ENCODE peak calls at places on chromosomes 1 and 21, in eight cellular contexts. P is PC-3; V is left lobe of liver; W is anterior cingulate cortex; J is CD4-positive, CD25-positive, alpha-beta regulatory T cell; Z is activated CD4-positive, CD25-positive, alpha-beta regulatory T cell; S is germinal center; R is NCI-H526 treated with DMSO at 0.1 percent for 48 hours. L is an unnamed sample.

GRCh38 chr1:12232221-12232620 is 2.4 kb downstream of the VPS13D start:
- DNase-seq in P (peak), V (peak), W (no peak), J (no peak), Z (no peak), S (no peak), R (no peak), L (no peak)

GRCh38 chr1:83500987-83501591 is 497.8 kb downstream of the TTLL7 start:
- DNase-seq in P (no peak), V (peak), W (no peak), J (peak), Z (no peak), S (no peak), R (no peak), L (peak)

GRCh38 chr1:153565529-153566374 is at the start of gene S100A2:
- DNase-seq in P (peak), V (no peak), W (no peak), J (peak), Z (no peak), S (no peak), R (peak), L (no peak)

GRCh38 chr1:29197590-29197924 is 15.9 kb upstream of the SRSF4 start:
- DNase-seq in P (peak), V (no peak), W (no peak), J (peak), Z (no peak), S (peak), R (peak), L (peak)

GRCh38 chr1:165114022-165114888 is 242.3 kb downstream of the LMX1A start:
- DNase-seq in P (peak), V (no peak), W (peak), J (peak), Z (no peak), S (peak), R (peak), L (peak)

GRCh38 chr1:17696417-17697301 is 58.5 kb upstream of the ACTL8 start:
- DNase-seq in P (peak), V (no peak), W (no peak), J (no peak), Z (no peak), S (no peak), R (no peak), L (no peak)

GRCh38 chr1:178496410-178497135 is at the start of gene CLEC20A:
- DNase-seq in P (no peak), V (peak), W (no peak), J (no peak), Z (no peak), S (no peak), R (no peak), L (no peak)

GRCh38 chr1:14598498-14599172 is at the start of gene KAZN:
- DNase-seq in P (peak), V (no peak), W (peak), J (no peak), Z (no peak), S (no peak), R (peak), L (peak)

GRCh38 chr1:117753652-117754051 is 147.8 kb downstream of the TENT5C start:
- DNase-seq in P (peak), V (no peak), W (no peak), J (no peak), Z (no peak), S (no peak), R (no peak), L (no peak)

GRCh38 chr1:183331095-183331742 is 87.0 kb downstream of the NMNAT2 start:
- DNase-seq in P (no peak), V (no peak), W (no peak), J (no peak), Z (no peak), S (no peak), R (peak), L (no peak)

GRCh38 chr1:184574588-184574987 is 180.1 kb downstream of the EDEM3 start:
- DNase-seq in P (no peak), V (no peak), W (peak), J (no peak), Z (no peak), S (no peak), R (no peak), L (no peak)

GRCh38 chr1:33379631-33380354 is 51.1 kb downstream of the PHC2 start:
- DNase-seq in P (no peak), V (no peak), W (no peak), J (no peak), Z (no peak), S (no peak), R (no peak), L (no peak)

GRCh38 chr1:228346731-228347130 is 59.9 kb downstream of the TRIM11 start:
- DNase-seq in P (no peak), V (no peak), W (no peak), J (no peak), Z (no peak), S (no peak), R (no peak), L (no peak)

GRCh38 chr1:61808968-61809367 is 66.7 kb downstream of the PATJ start:
- DNase-seq in P (peak), V (no peak), W (no peak), J (no peak), Z (no peak), S (no peak), R (no peak), L (no peak)

GRCh38 chr1:36696261-36696940 is 213.7 kb upstream of the CSF3R start:
- DNase-seq in P (no peak), V (peak), W (no peak), J (no peak), Z (no peak), S (no peak), R (no peak), L (no peak)

GRCh38 chr1:7915826-7916225 is 24.8 kb downstream of the TNFRSF9 start:
- DNase-seq in P (no peak), V (no peak), W (no peak), J (peak), Z (no peak), S (no peak), R (no peak), L (no peak)

GRCh38 chr1:56017336-56017735 is 562.0 kb downstream of the PLPP3 start:
- DNase-seq in P (peak), V (no peak), W (no peak), J (no peak), Z (no peak), S (no peak), R (no peak), L (no peak)

GRCh38 chr1:25117233-25117823 is 115.0 kb downstream of the SYF2 start:
- DNase-seq in P (peak), V (no peak), W (no peak), J (peak), Z (no peak), S (peak), R (no peak), L (no peak)

GRCh38 chr1:246324711-246325110 is 182.4 kb downstream of the SMYD3 start:
- DNase-seq in P (peak), V (no peak), W (no peak), J (no peak), Z (no peak), S (no peak), R (no peak), L (no peak)

GRCh38 chr1:248597589-248597988 is at the start of gene OR2T10:
- DNase-seq in P (no peak), V (no peak), W (no peak), J (no peak), Z (no peak), S (no peak), R (no peak), L (no peak)

GRCh38 chr1:93207211-93207610 is 26.7 kb downstream of the CCDC18 start:
- DNase-seq in P (no peak), V (no peak), W (no peak), J (no peak), Z (no peak), S (no peak), R (no peak), L (no peak)

GRCh38 chr1:85464497-85465098 is 361 bp downstream of the DDAH1 start:
- DNase-seq in P (peak), V (peak), W (peak), J (peak), Z (no peak), S (peak), R (peak), L (peak)

GRCh38 chr21:46297311-46298082 is 11.4 kb downstream of the YBEY start:
- DNase-seq in P (no peak), V (no peak), W (no peak), J (no peak), Z (no peak), S (no peak), R (no peak), L (no peak)

GRCh38 chr21:34916446-34916845 is 132.7 kb downstream of the RUNX1 start:
- DNase-seq in P (no peak), V (no peak), W (no peak), J (no peak), Z (no peak), S (no peak), R (no peak), L (no peak)

GRCh38 chr1:238063454-238063853 is 172.7 kb upstream of the ZP4 start:
- DNase-seq in P (peak), V (no peak), W (no peak), J (no peak), Z (no peak), S (no peak), R (no peak), L (no peak)

GRCh38 chr1:50735443-50735842 is 224.6 kb downstream of the FAF1 start:
- DNase-seq in P (peak), V (no peak), W (no peak), J (peak), Z (no peak), S (peak), R (no peak), L (peak)

GRCh38 chr1:160576866-160577265 is 2.4 kb downstream of the CD84 start:
- DNase-seq in P (no peak), V (no peak), W (no peak), J (no peak), Z (no peak), S (no peak), R (no peak), L (no peak)

L was measured in GM20000.